ENCODE peak calls at places on chromosomes 3 and 15, in seven cellular contexts. H, R, X, S, J, T and P are unnamed samples.

GRCh38 chr3:144289057-144289456 is 317.4 kb downstream of the DIPK2A start:
- DNase-seq in H (no peak), R (no peak), X (no peak), S (no peak), J (no peak), T (no peak), P (no peak)

GRCh38 chr3:151918253-151919029 is 45.0 kb downstream of the SUCNR1 start:
- DNase-seq in H (no peak), R (no peak), X (no peak), S (no peak), J (peak), T (no peak), P (no peak)

GRCh38 chr3:71130516-71131384 is 452.8 kb downstream of the FOXP1 start:
- DNase-seq in H (no peak), R (peak), X (peak), S (peak), J (no peak), T (peak), P (no peak)

GRCh38 chr3:133425898-133426297 is 26.0 kb downstream of the BFSP2 start:
- DNase-seq in H (no peak), R (no peak), X (no peak), S (no peak), J (no peak), T (no peak), P (no peak)

GRCh38 chr3:139577899-139578298 is 38.4 kb upstream of the RBP1 start:
- DNase-seq in H (no peak), R (no peak), X (no peak), S (no peak), J (no peak), T (no peak), P (no peak)

GRCh38 chr3:41598804-41599481 is 363.0 kb downstream of the ULK4 start:
- DNase-seq in H (no peak), R (no peak), X (no peak), S (no peak), J (no peak), T (no peak), P (peak)

GRCh38 chr3:124246949-124247348 is 255.0 kb upstream of the ROPN1 start:
- DNase-seq in H (no peak), R (no peak), X (no peak), S (no peak), J (peak), T (no peak), P (peak)

GRCh38 chr15:35583863-35584528 is 38.0 kb upstream of the DPH6 start:
- DNase-seq in H (no peak), R (no peak), X (no peak), S (no peak), J (no peak), T (no peak), P (no peak)

GRCh38 chr3:23324745-23325144 is 121.6 kb downstream of the UBE2E2 start:
- DNase-seq in H (no peak), R (no peak), X (no peak), S (no peak), J (no peak), T (no peak), P (no peak)

GRCh38 chr3:42063886-42064285 is 27.3 kb upstream of the TRAK1 start:
- DNase-seq in H (no peak), R (no peak), X (no peak), S (no peak), J (peak), T (no peak), P (no peak)

GRCh38 chr3:58051196-58051595 is 43.0 kb downstream of the FLNB start:
- DNase-seq in H (peak), R (no peak), X (no peak), S (no peak), J (no peak), T (no peak), P (no peak)

GRCh38 chr3:156978471-156978961 is 152.4 kb downstream of the LEKR1 start:
- DNase-seq in H (no peak), R (no peak), X (no peak), S (no peak), J (no peak), T (no peak), P (no peak)

GRCh38 chr15:68578175-68578959 is 426 bp upstream of the CORO2B start:
- DNase-seq in H (no peak), R (peak), X (peak), S (peak), J (no peak), T (no peak), P (peak)

GRCh38 chr15:29668120-29668602 is 154.1 kb downstream of the TJP1 start:
- DNase-seq in H (peak), R (peak), X (no peak), S (peak), J (peak), T (no peak), P (peak)

GRCh38 chr3:143951351-143951971 is 20.2 kb upstream of the DIPK2A start:
- DNase-seq in H (no peak), R (no peak), X (no peak), S (no peak), J (no peak), T (no peak), P (peak)

GRCh38 chr3:179811321-179812095 is 158.7 kb downstream of the USP13 start:
- DNase-seq in H (no peak), R (peak), X (no peak), S (no peak), J (peak), T (no peak), P (peak)

GRCh38 chr3:54928056-54928770 is at the start of gene LRTM1:
- DNase-seq in H (no peak), R (no peak), X (no peak), S (no peak), J (no peak), T (no peak), P (peak)

GRCh38 chr3:158085358-158085757 is 20.9 kb downstream of the SHOX2 start:
- DNase-seq in H (no peak), R (no peak), X (no peak), S (no peak), J (no peak), T (no peak), P (no peak)

GRCh38 chr15:31145271-31145911 is 43.9 kb upstream of the TRPM1 start:
- DNase-seq in H (no peak), R (no peak), X (no peak), S (no peak), J (no peak), T (no peak), P (no peak)

GRCh38 chr3:114823061-114823460 is 324.0 kb downstream of the ZBTB20 start:
- DNase-seq in H (no peak), R (no peak), X (no peak), S (no peak), J (no peak), T (no peak), P (no peak)

DNA sequence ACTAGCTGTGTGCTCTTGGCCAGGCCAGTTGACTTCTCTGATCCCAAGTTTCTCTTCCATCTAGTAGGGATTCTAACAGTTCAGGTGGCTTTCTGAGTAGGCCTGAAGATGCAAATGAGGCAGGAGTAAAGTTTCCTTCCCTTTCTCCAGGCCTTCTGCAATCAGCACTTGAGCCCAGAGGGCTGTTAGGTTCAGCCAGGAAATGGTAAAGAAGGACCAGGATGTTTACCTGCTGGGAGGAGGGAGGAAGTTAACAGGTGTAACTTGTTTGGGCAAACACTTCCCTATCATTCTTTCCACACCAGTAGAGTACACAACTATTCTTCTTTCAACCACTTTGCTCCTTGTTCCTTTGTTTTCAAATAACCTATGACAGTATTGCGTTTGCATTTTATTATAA is 13.3 kb upstream of the TNFSF10 start:
- DNase-seq in H (no peak), R (no peak), X (no peak), S (no peak), J (no peak), T (no peak), P (no peak)
- H3K27ac ChIP-seq in H (peak), R (no peak), X (no peak), S (no peak), J (no peak), T (no peak), P (no peak)

GRCh38 chr15:84629033-84629432 is 25.1 kb downstream of the WDR73 start:
- DNase-seq in H (no peak), R (no peak), X (peak), S (no peak), J (no peak), T (no peak), P (no peak)

GRCh38 chr15:84631706-84632272 is 22.3 kb downstream of the WDR73 start:
- DNase-seq in H (no peak), R (no peak), X (no peak), S (no peak), J (no peak), T (no peak), P (no peak)

GRCh38 chr15:84638103-84638502 is 16.0 kb downstream of the WDR73 start:
- DNase-seq in H (no peak), R (no peak), X (no peak), S (no peak), J (no peak), T (no peak), P (peak)

GRCh38 chr15:84634228-84634837 is 19.8 kb downstream of the WDR73 start:
- DNase-seq in H (no peak), R (no peak), X (no peak), S (no peak), J (no peak), T (no peak), P (no peak)

DNA sequence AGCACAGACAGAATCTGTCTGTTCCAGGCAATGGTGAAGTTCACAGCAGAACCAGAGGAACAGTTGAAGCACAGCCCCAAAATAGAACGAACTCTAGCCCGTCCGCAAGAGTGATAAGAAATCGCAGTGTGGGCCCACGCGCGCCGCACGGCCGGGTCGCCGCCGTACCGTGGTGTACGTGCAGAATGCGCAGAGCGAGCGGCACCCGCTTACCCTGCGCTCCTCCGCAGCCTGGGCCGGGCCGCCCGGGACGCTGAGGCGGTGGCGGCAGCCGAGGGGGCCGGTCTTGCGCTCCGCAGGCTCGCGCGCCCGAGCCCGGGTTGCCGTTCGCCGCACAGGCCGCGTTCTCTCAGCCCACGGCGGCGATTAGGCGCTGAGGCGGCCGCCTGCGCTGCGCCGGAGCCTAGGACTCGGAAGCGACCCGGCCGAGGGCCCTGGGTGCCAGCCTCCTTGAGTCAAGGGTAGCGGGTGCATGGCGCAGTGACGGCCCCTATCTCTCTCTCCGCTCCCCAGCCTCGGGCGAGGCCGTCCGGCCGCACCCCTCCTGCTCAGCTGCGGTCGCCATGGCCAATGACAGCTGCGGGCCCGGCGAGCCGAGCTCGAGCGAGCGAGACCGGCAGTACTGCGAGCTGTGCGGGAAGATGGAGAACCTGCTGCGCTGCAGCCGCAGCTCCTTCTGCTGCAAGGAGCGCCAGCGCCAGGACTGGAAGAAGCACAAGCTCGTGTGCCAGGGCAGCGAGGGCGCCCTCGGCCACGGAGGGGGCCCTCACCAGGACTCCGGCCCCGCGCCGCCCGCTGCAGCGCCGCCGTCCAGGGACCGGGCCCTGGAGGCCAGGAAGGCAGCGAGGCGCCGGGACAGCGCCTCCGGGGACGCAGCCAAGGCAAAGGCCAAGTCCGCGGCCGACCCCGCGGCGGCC is 20.5 kb downstream of the WDR73 start:
- DNase-seq in H (peak), R (peak), X (peak), S (peak), J (no peak), T (peak), P (peak)
- TF ChIP-seq CTCF in H (no peak), R (no peak), X (no peak), S (peak), J (peak), T (no peak), P (no peak)

GRCh38 chr3:16908408-16908807 is 23.7 kb downstream of the PLCL2 start:
- DNase-seq in H (no peak), R (no peak), X (no peak), S (no peak), J (no peak), T (no peak), P (peak)

GRCh38 chr3:16908006-16908405 is 23.3 kb downstream of the PLCL2 start:
- DNase-seq in H (no peak), R (no peak), X (no peak), S (no peak), J (no peak), T (no peak), P (no peak)

GRCh38 chr3:16908878-16909277 is 24.1 kb downstream of the PLCL2 start:
- DNase-seq in H (no peak), R (no peak), X (no peak), S (no peak), J (no peak), T (no peak), P (no peak)

GRCh38 chr3:16910207-16910606 is 25.5 kb downstream of the PLCL2 start:
- DNase-seq in H (no peak), R (no peak), X (no peak), S (no peak), J (no peak), T (no peak), P (no peak)

GRCh38 chr3:16909802-16910201 is 25.0 kb downstream of the PLCL2 start:
- DNase-seq in H (no peak), R (no peak), X (no peak), S (no peak), J (no peak), T (no peak), P (no peak)
- H3K27ac ChIP-seq in H (no peak), R (no peak), X (no peak), S (no peak), J (no peak), T (no peak), P (no peak)

DNA sequence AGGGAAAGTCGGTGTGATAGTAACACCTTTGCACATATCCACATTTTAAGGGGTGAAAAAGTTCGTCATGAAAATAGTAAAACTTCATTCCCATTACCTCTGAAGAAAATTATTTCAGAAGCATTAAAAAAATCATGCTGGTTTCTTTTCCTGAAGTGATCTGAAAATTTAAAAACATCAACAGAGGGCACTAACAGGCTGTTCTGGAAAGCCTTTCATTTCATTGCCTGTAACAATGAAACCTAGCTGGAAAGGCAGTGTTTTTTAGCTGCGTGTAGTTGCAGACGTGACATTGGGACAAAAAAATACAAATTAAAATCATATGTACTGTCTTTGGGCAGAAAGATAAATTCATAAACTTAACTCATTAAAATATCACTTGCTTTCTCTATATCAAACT is 993.8 kb downstream of the GBE1 start:
- DNase-seq in H (no peak), R (no peak), X (no peak), S (no peak), J (no peak), T (no peak), P (no peak)
- TF ChIP-seq CTCF in H (no peak), R (no peak), X (no peak), S (no peak), J (no peak), T (no peak), P (no peak)